ENCODE peak calls at places on chromosomes 11 and 22, in five cellular contexts. V is K562, J is A549, C is H1, N is GM12878. Y is an unnamed sample.

GRCh38 chr11:22728600-22729394 is 62.4 kb downstream of the GAS2 start:
- DNase-seq in C (no peak), N (no peak), J (no peak), V (no peak), Y (no peak)

GRCh38 chr11:5713695-5714094 is 22.6 kb upstream of the OR56B1 start:
- DNase-seq in J (no peak), N (no peak), C (no peak), V (no peak), Y (no peak)

GRCh38 chr22:20395181-20395896 is 1.4 kb downstream of the ZNF74 start:
- DNase-seq in J (no peak), V (peak), C (no peak), N (no peak), Y (no peak)

GRCh38 chr22:17368727-17369552 is at the start of gene CECR2:
- DNase-seq in C (peak), V (peak), N (peak), J (no peak), Y (no peak)

GRCh38 chr11:70122490-70123198 is 44.5 kb downstream of the ANO1 start:
- DNase-seq in V (no peak), N (no peak), J (no peak), C (no peak), Y (no peak)

GRCh38 chr11:305834-306211 is 1.8 kb upstream of the IFITM2 start:
- DNase-seq in V (no peak), C (no peak), N (no peak), J (no peak), Y (no peak)

GRCh38 chr11:46120361-46120710 is 918 bp downstream of the PHF21A start:
- DNase-seq in N (no peak), V (peak), C (no peak), J (peak), Y (no peak)

GRCh38 chr11:10495464-10495786 is 40.4 kb downstream of the AMPD3 start:
- DNase-seq in C (no peak), N (no peak), V (no peak), J (no peak), Y (no peak)

GRCh38 chr11:69261116-69261515 is 32.8 kb upstream of the MYEOV start:
- DNase-seq in C (no peak), N (no peak), J (no peak), V (no peak), Y (no peak)

GRCh38 chr11:2259466-2259830 is 10.9 kb downstream of the ASCL2 start:
- DNase-seq in C (no peak), J (no peak), N (no peak), V (no peak), Y (no peak)

GRCh38 chr11:95706974-95707387 is 82.6 kb downstream of the FAM76B start:
- DNase-seq in V (peak), J (no peak), N (no peak), C (no peak), Y (no peak)

GRCh38 chr11:95705485-95706124 is 84.0 kb downstream of the FAM76B start:
- DNase-seq in V (peak), C (peak), J (peak), N (no peak), Y (peak)

GRCh38 chr11:95703059-95703458 is 86.5 kb downstream of the FAM76B start:
- DNase-seq in V (no peak), C (no peak), N (no peak), J (no peak), Y (no peak)

GRCh38 chr11:95708681-95709080 is 80.9 kb downstream of the FAM76B start:
- DNase-seq in N (no peak), C (no peak), J (no peak), V (no peak), Y (no peak)

DNA sequence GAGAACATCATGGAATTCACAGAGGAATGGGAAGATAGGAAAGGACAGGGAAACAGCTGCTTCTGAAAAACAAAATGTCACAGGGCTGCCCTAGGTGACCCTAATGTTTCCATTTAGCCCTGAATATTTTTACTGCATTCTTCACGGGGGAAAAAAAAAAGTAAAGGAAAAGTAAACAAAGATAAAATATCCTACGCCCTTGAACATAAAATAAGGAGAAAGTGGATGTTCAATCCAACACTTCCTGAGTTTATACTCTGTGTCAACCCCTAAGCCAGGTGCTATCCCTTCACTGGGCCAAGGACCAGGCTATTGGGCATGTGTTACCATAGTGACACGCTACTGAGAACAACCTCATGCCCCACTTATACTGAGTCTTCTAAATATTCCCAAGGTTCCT is 84.7 kb downstream of the FAM76B start:
- DNase-seq in V (no peak), N (no peak), J (no peak), C (no peak), Y (no peak)
- TF ChIP-seq RAD21 in V (no peak), N (no peak), J (no peak), C (no peak), Y (no peak)

GRCh38 chr11:90250970-90251369 is 28.1 kb upstream of the CHORDC1 start:
- DNase-seq in C (no peak), V (no peak), N (no peak), J (no peak), Y (no peak)
- TF ChIP-seq CEBPB in C (no peak), V (no peak), N (no peak), J (no peak), Y (no peak)

GRCh38 chr11:26399336-26399735 is 67.4 kb downstream of the ANO3 start:
- DNase-seq in C (no peak), J (no peak), N (no peak), V (no peak), Y (no peak)
- TF ChIP-seq USF2 in C (no peak), J (no peak), N (no peak), V (no peak), Y (no peak)

DNA sequence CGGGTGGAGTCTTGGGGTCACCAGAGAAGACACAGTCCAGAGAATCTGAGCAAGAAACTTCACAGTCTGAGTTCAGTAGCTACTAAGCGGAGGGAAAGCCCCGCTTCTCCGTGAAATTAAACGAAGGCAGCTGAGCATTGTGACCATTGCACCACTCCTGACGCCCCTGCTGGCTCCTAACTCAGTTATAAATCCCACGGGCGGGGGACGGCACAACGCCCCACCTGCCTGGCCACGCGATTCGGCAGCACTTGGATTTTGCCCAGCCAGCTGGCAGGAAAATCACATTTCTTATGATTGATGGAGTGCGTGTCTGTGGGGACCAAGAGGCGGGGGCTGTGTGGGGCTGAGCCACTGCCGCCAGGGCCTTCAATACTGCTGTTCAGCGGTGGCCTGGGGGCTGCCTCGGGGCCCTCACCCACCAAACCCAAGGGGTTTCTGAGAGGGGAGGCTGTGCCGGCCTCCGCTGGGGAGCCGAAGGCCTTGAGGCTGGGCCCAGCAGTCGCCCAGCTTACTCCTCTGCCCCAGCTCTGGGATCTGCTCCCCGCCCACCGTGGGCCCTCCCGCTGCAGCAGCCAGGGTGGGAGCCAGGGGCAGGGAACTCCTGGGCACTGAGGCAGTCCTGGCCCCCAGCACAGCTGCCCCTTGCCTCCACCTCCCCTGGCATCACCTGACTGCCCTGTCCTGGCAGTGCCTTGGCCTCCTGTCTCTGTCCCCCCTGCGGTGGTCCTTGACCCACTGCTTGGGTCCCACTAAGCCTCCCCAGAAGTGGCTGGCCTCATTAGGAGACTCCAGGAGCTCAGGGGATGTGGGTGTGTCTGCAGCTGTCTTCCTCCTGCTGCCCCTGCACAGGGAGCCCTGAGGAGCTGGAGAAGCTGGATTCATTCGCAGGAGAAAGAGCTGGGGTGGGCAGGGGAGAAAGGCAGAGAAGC is 30.8 kb downstream of the SHISAL1 start:
- DNase-seq in J (no peak), C (no peak), N (no peak), V (no peak), Y (no peak)
- TF ChIP-seq RAD21 in J (no peak), C (no peak), N (no peak), V (no peak), Y (no peak)

DNA sequence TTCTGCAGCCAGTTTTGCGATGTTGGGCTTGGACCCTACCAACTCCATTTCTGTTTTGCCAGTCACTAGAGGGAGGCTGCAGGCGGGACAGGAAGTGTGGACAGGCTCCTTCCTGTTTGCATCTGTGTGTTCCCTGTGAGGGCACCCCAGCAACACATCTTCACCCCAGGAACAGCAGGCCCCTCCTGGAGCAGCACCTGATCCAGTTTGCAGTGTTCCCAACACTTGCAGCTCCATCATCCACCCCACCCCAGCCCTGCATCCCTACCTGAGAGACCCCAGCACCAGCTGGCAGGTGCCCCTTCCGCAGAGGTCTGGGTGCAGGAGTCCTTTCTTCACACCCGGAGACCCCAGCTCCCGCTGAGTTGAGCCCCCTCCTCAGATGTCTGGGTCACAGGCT is 7.4 kb upstream of the VSIG10L2 start:
- DNase-seq in J (no peak), C (no peak), N (no peak), V (no peak), Y (no peak)
- TF ChIP-seq CEBPB in J (no peak), C (no peak), N (no peak), V (no peak), Y (no peak)